ENCODE peak calls at places on chromosomes 13 and 19, in six cellular contexts. Y is WTC11, D is stomach, V is BE2C, Z is cardiac fibroblast, O is AG04450. T is an unnamed sample.

GRCh38 chr19:53813996-53814395 is 10.1 kb downstream of the NLRP12 start:
- DNase-seq in Y (no peak), D (no peak), V (no peak), Z (peak), O (no peak), T (no peak)

GRCh38 chr13:113499936-113500335 is 9.4 kb upstream of the DCUN1D2 start:
- DNase-seq in Y (no peak), D (no peak), V (no peak), Z (peak), O (no peak), T (no peak)

GRCh38 chr13:29758591-29759114 is 91.8 kb downstream of the UBL3 start:
- DNase-seq in Y (no peak), D (peak), V (no peak), Z (peak), O (no peak), T (peak)

GRCh38 chr13:20995245-20995829 is 66.0 kb downstream of the LATS2 start:
- DNase-seq in Y (no peak), D (no peak), V (no peak), Z (no peak), O (no peak), T (no peak)

GRCh38 chr13:35349052-35349451 is 127.4 kb downstream of the MAB21L1 start:
- DNase-seq in Y (no peak), D (no peak), V (no peak), Z (no peak), O (no peak), T (no peak)

GRCh38 chr19:34482380-34483250 is 1.1 kb downstream of the WTIP start:
- DNase-seq in Y (peak), D (no peak), V (no peak), Z (peak), O (no peak), T (no peak)

GRCh38 chr19:34314437-34315313 is 50.3 kb upstream of the GPI start:
- DNase-seq in Y (no peak), D (no peak), V (no peak), Z (no peak), O (no peak), T (no peak)

GRCh38 chr19:37983916-37984315 is 76.9 kb downstream of the SIPA1L3 start:
- DNase-seq in Y (no peak), D (no peak), V (no peak), Z (no peak), O (no peak), T (no peak)

GRCh38 chr13:40503026-40503425 is 163.4 kb downstream of the FOXO1 start:
- DNase-seq in Y (no peak), D (no peak), V (no peak), Z (no peak), O (no peak), T (no peak)

GRCh38 chr19:20243629-20244028 is 76.6 kb downstream of the ZNF486 start:
- DNase-seq in Y (no peak), D (no peak), V (no peak), Z (no peak), O (no peak), T (no peak)

GRCh38 chr19:57578487-57579205 is at the start of gene ZNF416:
- DNase-seq in Y (peak), D (peak), V (peak), Z (peak), O (peak), T (peak)
- TF ChIP-seq CTCF in Y (no peak), D (peak), V (peak), Z (peak), O (peak), T (no peak)

GRCh38 chr13:75347457-75347856 is 134.5 kb downstream of the TBC1D4 start:
- DNase-seq in Y (no peak), D (no peak), V (no peak), Z (no peak), O (no peak), T (no peak)
- TF ChIP-seq CTCF in Y (no peak), D (no peak), V (no peak), Z (no peak), O (no peak), T (no peak)

GRCh38 chr19:8832132-8833021 is at the start of the genes MBD3L1 and ZNF558:
- DNase-seq in Y (peak), D (peak), V (peak), Z (peak), O (peak), T (peak)
- TF ChIP-seq CTCF in Y (no peak), D (no peak), V (no peak), Z (no peak), O (peak), T (peak)

GRCh38 chr19:41785653-41786052 is 10.7 kb upstream of the CEACAM3 start:
- DNase-seq in Y (peak), D (peak), V (peak), Z (peak), O (peak), T (peak)

GRCh38 chr19:41784337-41785239 is 11.8 kb upstream of the CEACAM3 start:
- DNase-seq in Y (no peak), D (no peak), V (no peak), Z (no peak), O (no peak), T (no peak)
- TF ChIP-seq CTCF in Y (no peak), D (no peak), V (no peak), Z (no peak), O (no peak), T (no peak)

GRCh38 chr19:2440515-2440914 is 13.1 kb upstream of the TIMM13 start:
- DNase-seq in Y (no peak), D (no peak), V (no peak), Z (no peak), O (no peak), T (no peak)

GRCh38 chr19:2443785-2444182 is 13.0 kb downstream of the LMNB2 start:
- DNase-seq in Y (no peak), D (no peak), V (no peak), Z (no peak), O (no peak), T (no peak)

GRCh38 chr19:2443116-2443784 is 13.5 kb downstream of the LMNB2 start:
- DNase-seq in Y (no peak), D (no peak), V (no peak), Z (no peak), O (no peak), T (no peak)

GRCh38 chr19:2438178-2438577 is 10.8 kb upstream of the TIMM13 start:
- DNase-seq in Y (no peak), D (no peak), V (no peak), Z (no peak), O (no peak), T (no peak)

DNA sequence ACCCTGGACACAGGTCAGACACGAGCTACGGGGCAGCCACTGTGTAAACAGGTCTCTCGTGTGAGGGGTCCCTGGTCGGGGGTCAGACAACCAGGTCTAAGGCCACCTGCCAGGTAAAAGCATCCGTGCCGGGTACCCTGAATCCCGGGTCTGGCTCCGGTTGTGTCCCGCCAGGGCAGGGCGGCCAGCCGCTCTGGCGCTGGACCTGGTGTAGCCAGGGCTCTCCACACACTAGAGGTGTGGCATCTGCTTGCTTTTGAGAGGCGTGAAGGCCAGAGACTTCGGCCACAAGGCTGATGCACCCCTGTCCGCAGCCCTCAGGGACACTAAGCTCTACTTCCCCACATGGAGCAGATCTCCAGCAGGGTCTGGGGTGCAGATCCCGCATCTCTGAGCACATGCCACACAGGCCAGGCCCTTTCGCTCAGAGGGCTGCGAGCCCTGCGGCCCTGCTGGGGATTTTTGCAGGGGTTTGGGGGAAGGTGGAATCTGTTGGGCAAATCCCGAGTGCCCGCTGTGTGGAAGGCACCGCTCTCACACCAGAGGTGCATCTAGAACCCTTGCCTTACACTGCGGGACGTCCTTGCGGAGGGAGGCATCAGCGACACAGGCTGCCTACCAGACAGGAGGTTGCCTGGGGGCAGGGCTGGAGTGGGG is 13.8 kb upstream of the TIMM13 start:
- DNase-seq in Y (no peak), D (no peak), V (no peak), Z (no peak), O (no peak), T (no peak)
- TF ChIP-seq CTCF in Y (no peak), D (no peak), V (no peak), Z (no peak), O (no peak), T (no peak)